ENCODE peak calls at places on chromosomes 7 and 10, in six cellular contexts. A is prostate gland; Q is adrenal gland; I is CD8-positive, alpha-beta memory T cell; N is CD4-positive, alpha-beta memory T cell; U is right lobe of liver. W is an unnamed sample.

GRCh38 chr7:52715701-52716100 is 319.7 kb upstream of the POM121L12 start:
- DNase-seq in I (no peak), U (no peak), A (no peak), Q (no peak), N (no peak), W (no peak)

GRCh38 chr7:85776691-85777363 is 590.0 kb upstream of the SEMA3D start:
- DNase-seq in I (no peak), A (no peak), N (no peak), Q (no peak), U (no peak), W (no peak)

GRCh38 chr7:116895849-116896248 is 33.5 kb downstream of the CAPZA2 start:
- DNase-seq in N (no peak), A (no peak), I (no peak), Q (no peak), U (no peak), W (no peak)

GRCh38 chr10:14749051-14749809 is 25.5 kb downstream of the FAM107B start:
- DNase-seq in N (no peak), I (no peak), U (peak; percentile 69), A (no peak), Q (peak; percentile 45), W (peak; percentile 56)

GRCh38 chr10:72387187-72387586 is 32.5 kb upstream of the DNAJB12 start:
- DNase-seq in U (no peak), Q (no peak), A (no peak), I (no peak), N (no peak), W (no peak)

GRCh38 chr10:34758447-34758996 is 56.6 kb downstream of the PARD3 start:
- DNase-seq in Q (peak; percentile 40), U (no peak), I (no peak), A (no peak), N (no peak), W (peak; percentile 38)

GRCh38 chr10:52644678-52645434 is 127.7 kb downstream of the MBL2 start:
- DNase-seq in I (no peak), A (peak; percentile 35), N (no peak), Q (peak; percentile 45), U (no peak), W (peak; percentile 30)

GRCh38 chr10:61987951-61988379 is 86.5 kb downstream of the ARID5B start:
- DNase-seq in I (peak; percentile 17), Q (no peak), U (no peak), N (peak; percentile 49), A (no peak), W (no peak)

GRCh38 chr10:37268266-37268665 is 142.9 kb downstream of the ANKRD30A start:
- DNase-seq in N (no peak), A (no peak), U (no peak), Q (no peak), I (no peak), W (no peak)

GRCh38 chr10:43202657-43203490 is 64.0 kb downstream of the RASGEF1A start:
- DNase-seq in Q (no peak), N (no peak), A (no peak), U (peak; percentile 63), I (no peak), W (peak; percentile 66)
- H3K4me3 ChIP-seq in Q (no peak overlapping the region), N (no peak overlapping the region), A (peak overlapping the region; percentile 15), U (no peak overlapping the region), I (no peak overlapping the region), W (peak overlapping the region; percentile 44)

DNA sequence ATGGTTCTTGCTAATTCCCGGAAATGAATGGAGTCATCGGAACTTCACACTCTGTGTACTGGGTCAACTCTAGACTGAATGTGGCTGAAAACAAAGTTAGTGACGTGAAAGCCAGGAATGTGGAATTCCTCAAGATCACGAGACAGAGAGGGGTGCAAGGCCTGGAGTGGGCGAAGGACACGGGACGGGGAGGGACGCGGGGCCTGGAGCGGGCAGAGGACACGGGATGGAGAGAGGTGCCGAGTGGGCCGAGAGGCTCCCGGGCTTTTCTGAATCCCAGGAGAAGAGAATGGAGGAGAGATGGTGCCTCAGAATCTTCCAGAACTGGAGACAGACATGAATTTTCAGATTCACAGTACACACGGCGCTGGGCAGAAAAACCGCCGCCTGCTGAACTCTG is 50.6 kb upstream of the PRKAR1B start:
- DNase-seq in U (no peak), I (no peak), A (no peak), N (no peak), Q (no peak), W (no peak)
- H3K36me3 ChIP-seq in U (no peaks in the 10 kb centered on the region), I (no peaks in the 10 kb centered on the region), A (no peaks in the 10 kb centered on the region), N (peaks cover 12% of the 10 kb centered on the region), Q (peaks cover 18% of the 10 kb centered on the region), W (peaks cover 30% of the 10 kb centered on the region)

GRCh38 chr7:154871483-154871882 is 131.4 kb downstream of the PAXIP1 start:
- DNase-seq in I (no peak), Q (peak; percentile 4), A (no peak), U (no peak), N (no peak), W (no peak)

GRCh38 chr7:154867068-154867467 is 135.9 kb downstream of the PAXIP1 start:
- DNase-seq in N (no peak), Q (no peak), I (no peak), U (no peak), A (no peak), W (no peak)

GRCh38 chr7:154865984-154866685 is 136.8 kb downstream of the PAXIP1 start:
- DNase-seq in U (no peak), N (no peak), I (no peak), A (no peak), Q (no peak), W (no peak)

GRCh38 chr7:154869436-154869835 is 133.5 kb downstream of the PAXIP1 start:
- DNase-seq in I (no peak), A (no peak), U (no peak), N (no peak), Q (no peak), W (no peak)

GRCh38 chr7:154868901-154869300 is 134.0 kb downstream of the PAXIP1 start:
- DNase-seq in U (no peak), A (no peak), Q (no peak), I (no peak), N (no peak), W (no peak)
- H3K27me3 ChIP-seq in U (no peaks in the 10 kb centered on the region), A (no peaks in the 10 kb centered on the region), Q (no peaks in the 10 kb centered on the region), I (no peaks in the 10 kb centered on the region), N (no peaks in the 10 kb centered on the region), W (no peaks in the 10 kb centered on the region)

DNA sequence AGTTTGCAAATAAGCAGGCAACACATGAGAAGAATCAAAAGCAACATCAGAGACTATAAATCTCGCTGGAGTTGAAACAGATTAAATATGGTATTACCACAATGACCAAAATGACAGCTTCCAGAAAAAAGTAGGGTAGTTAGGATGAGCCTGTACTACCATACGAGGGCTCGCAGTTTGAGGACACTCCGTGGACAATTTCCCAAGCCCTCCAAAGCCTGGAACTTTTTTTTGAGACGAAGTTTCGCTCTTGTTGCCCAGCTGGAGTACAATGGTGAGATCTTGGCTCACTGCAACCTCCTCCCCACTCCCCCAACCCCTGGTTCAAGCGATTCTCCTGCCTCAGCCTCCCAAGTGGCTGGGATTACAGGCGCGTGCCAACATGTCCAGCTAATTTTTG is 1.0 kb downstream of the LRRC17 start:
- DNase-seq in N (no peak), U (no peak), Q (no peak), A (no peak), I (no peak), W (no peak)
- H3K4me3 ChIP-seq in N (no peak overlapping the region), U (peak overlapping the region; percentile 12), Q (no peak overlapping the region), A (no peak overlapping the region), I (no peak overlapping the region), W (no peak overlapping the region)

GRCh38 chr7:100101016-100101862 is at the start of the genes AP4M1 and MCM7:
- DNase-seq in N (peak; percentile 94), I (peak; percentile 94), A (peak; percentile 99), Q (peak; percentile 99), U (peak; percentile 100), W (peak; percentile 98)

GRCh38 chr7:100105534-100105933 is 4.1 kb downstream of the AP4M1 start:
- DNase-seq in U (no peak), A (no peak), I (no peak), N (no peak), Q (no peak), W (no peak)

GRCh38 chr7:100106633-100107032 is 5.2 kb downstream of the AP4M1 start:
- DNase-seq in A (no peak), N (no peak), Q (no peak), I (no peak), U (no peak), W (no peak)

GRCh38 chr7:100100420-100101015 is 679 bp downstream of the MCM7 start:
- DNase-seq in Q (peak; percentile 95), A (peak; percentile 95), U (peak; percentile 95), N (peak; percentile 96), I (peak; percentile 92), W (peak; percentile 91)

GRCh38 chr7:100102950-100103840 is 1.8 kb downstream of the AP4M1 start:
- DNase-seq in I (no peak), A (no peak), U (no peak), N (no peak), Q (no peak), W (no peak)
- H3K36me3 ChIP-seq in I (peaks cover 21% of the 10 kb centered on the region), A (peaks cover 12% of the 10 kb centered on the region), U (peaks cover 2% of the 10 kb centered on the region), N (peaks cover 24% of the 10 kb centered on the region), Q (peaks cover 38% of the 10 kb centered on the region), W (peaks cover 18% of the 10 kb centered on the region)

GRCh38 chr10:100776671-100777070 is 31.3 kb downstream of the PAX2 start:
- DNase-seq in I (no peak), Q (no peak), A (no peak), U (no peak), N (no peak), W (no peak)
- H3K27me3 ChIP-seq in I (peaks cover 4% of the 10 kb centered on the region), Q (no peaks in the 10 kb centered on the region), A (peaks cover 4% of the 10 kb centered on the region), U (no peaks in the 10 kb centered on the region), N (peaks cover 8% of the 10 kb centered on the region), W (no peaks in the 10 kb centered on the region)

DNA sequence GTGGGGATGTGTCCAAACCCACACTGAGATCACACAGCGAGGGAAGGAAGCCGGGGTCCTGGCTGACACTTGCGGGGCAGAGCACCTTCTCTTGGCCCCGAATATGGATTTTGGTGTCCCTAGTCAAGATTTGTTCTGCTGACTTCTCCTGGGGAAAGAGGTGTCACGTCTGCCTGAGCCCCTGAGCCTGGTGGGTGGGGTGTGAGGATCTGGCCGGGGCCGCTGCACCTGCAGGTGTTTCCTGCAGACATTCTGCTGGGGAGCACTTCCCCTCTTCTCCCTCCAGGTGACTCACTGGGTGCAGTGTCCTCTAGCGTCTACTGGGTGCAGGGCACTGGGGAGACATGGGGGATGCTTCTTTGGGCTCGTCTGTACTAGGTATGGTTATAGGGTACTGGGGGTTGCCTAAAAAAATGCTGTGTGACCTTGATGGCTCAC is 99.2 kb downstream of the GRK5 start:
- DNase-seq in U (no peak), Q (no peak), N (peak; percentile 77), I (peak; percentile 75), A (no peak), W (no peak)
- H3K4me3 ChIP-seq in U (no peak overlapping the region), Q (no peak overlapping the region), N (peak overlapping the region; percentile 70), I (peak overlapping the region; percentile 70), A (no peak overlapping the region), W (no peak overlapping the region)

GRCh38 chr7:55207423-55207822 is 157.7 kb upstream of the LANCL2 start:
- DNase-seq in U (no peak), Q (no peak), I (no peak), N (no peak), A (no peak), W (no peak)
- H3K36me3 ChIP-seq in U (peaks cover 9% of the 10 kb centered on the region), Q (peaks cover 27% of the 10 kb centered on the region), I (no peaks in the 10 kb centered on the region), N (no peaks in the 10 kb centered on the region), A (peaks cover 5% of the 10 kb centered on the region), W (peaks cover 81% of the 10 kb centered on the region)